ENCODE peak calls at places on chromosomes 6 and 20, in nine cellular contexts. A is activated CD8-positive, alpha-beta memory T cell treated with anti-CD3 and anti-CD28 coated beads for 4 hours; G is cardiac muscle cell; Z is pulmonary artery endothelial cell; O is GM23248; W is EL; V is thoracic aorta; B is D341Med; C is lung. D is an unnamed sample.

GRCh38 chr6:68634503-68635411 is at the start of gene ADGRB3:
- DNase-seq in A (no peak), G (peak), Z (peak), O (peak), W (peak), V (peak), B (peak), C (peak), D (peak)

GRCh38 chr6:135521431-135521830 is 23.9 kb upstream of the AHI1 start:
- DNase-seq in A (no peak), G (no peak), Z (no peak), O (peak), W (peak), V (no peak), B (no peak), C (no peak), D (no peak)

GRCh38 chr6:40485300-40485699 is 101.9 kb downstream of the LRFN2 start:
- DNase-seq in A (no peak), G (peak), Z (no peak), O (no peak), W (no peak), V (no peak), B (no peak), C (no peak), D (no peak)

GRCh38 chr6:112231609-112232060 is 22.7 kb downstream of the LAMA4 start:
- DNase-seq in A (no peak), G (no peak), Z (peak), O (peak), W (peak), V (no peak), B (no peak), C (no peak), D (no peak)

GRCh38 chr20:2768632-2769015 is 31.8 kb downstream of the CPXM1 start:
- DNase-seq in A (no peak), G (no peak), Z (no peak), O (no peak), W (no peak), V (no peak), B (peak), C (no peak), D (no peak)

GRCh38 chr6:31870385-31870921 is 7.8 kb upstream of the NEU1 start:
- DNase-seq in A (no peak), G (no peak), Z (no peak), O (no peak), W (no peak), V (no peak), B (peak), C (no peak), D (no peak)

GRCh38 chr6:247353-247752 is 44.9 kb upstream of the DUSP22 start:
- DNase-seq in A (no peak), G (no peak), Z (no peak), O (no peak), W (no peak), V (no peak), B (no peak), C (no peak), D (no peak)

GRCh38 chr20:47236639-47236900 is 119.9 kb downstream of the ZMYND8 start:
- DNase-seq in A (no peak), G (no peak), Z (no peak), O (no peak), W (no peak), V (no peak), B (no peak), C (no peak), D (no peak)

GRCh38 chr6:116220172-116220571 is 33.7 kb downstream of the TSPYL4 start:
- DNase-seq in A (no peak), G (no peak), Z (no peak), O (peak), W (peak), V (no peak), B (no peak), C (no peak), D (no peak)

GRCh38 chr20:57938158-57939108 is 228.6 kb upstream of the PMEPA1 start:
- DNase-seq in A (no peak), G (no peak), Z (no peak), O (peak), W (no peak), V (no peak), B (no peak), C (no peak), D (no peak)

GRCh38 chr6:141169419-141169818 is 963.3 kb upstream of the GJE1 start:
- DNase-seq in A (no peak), G (peak), Z (no peak), O (peak), W (peak), V (no peak), B (no peak), C (no peak), D (no peak)

GRCh38 chr6:125170376-125170775 is 16.8 kb downstream of the TPD52L1 start:
- DNase-seq in A (no peak), G (no peak), Z (no peak), O (peak), W (peak), V (no peak), B (no peak), C (no peak), D (no peak)

GRCh38 chr20:62812181-62812906 is 4.5 kb upstream of the COL9A3 start:
- DNase-seq in A (no peak), G (no peak), Z (no peak), O (no peak), W (no peak), V (no peak), B (no peak), C (no peak), D (no peak)

GRCh38 chr20:18645851-18646250 is 58.0 kb downstream of the DTD1 start:
- DNase-seq in A (no peak), G (no peak), Z (no peak), O (no peak), W (peak), V (no peak), B (no peak), C (no peak), D (no peak)

GRCh38 chr20:10453241-10453640 is 18.1 kb downstream of the SLX4IP start:
- DNase-seq in A (no peak), G (no peak), Z (no peak), O (no peak), W (no peak), V (no peak), B (no peak), C (no peak), D (peak)

GRCh38 chr6:85747654-85748053 is 105.0 kb upstream of the SYNCRIP start:
- DNase-seq in A (no peak), G (no peak), Z (no peak), O (peak), W (peak), V (no peak), B (no peak), C (no peak), D (no peak)

GRCh38 chr6:16421462-16421960 is 183.1 kb downstream of the GMPR start:
- DNase-seq in A (no peak), G (no peak), Z (no peak), O (no peak), W (no peak), V (no peak), B (no peak), C (no peak), D (no peak)

GRCh38 chr6:164379786-164380185 is 929.6 kb downstream of the C6orf118 start:
- DNase-seq in A (no peak), G (no peak), Z (no peak), O (peak), W (no peak), V (no peak), B (no peak), C (no peak), D (no peak)

GRCh38 chr6:169319561-169319960 is 65.9 kb upstream of the THBS2 start:
- DNase-seq in A (no peak), G (no peak), Z (no peak), O (no peak), W (no peak), V (no peak), B (no peak), C (no peak), D (no peak)

GRCh38 chr6:111484655-111484974 is 1.6 kb upstream of the REV3L start:
- DNase-seq in A (no peak), G (no peak), Z (no peak), O (peak), W (no peak), V (no peak), B (no peak), C (no peak), D (no peak)

GRCh38 chr6:125906158-125906998 is 50.2 kb upstream of the HINT3 start:
- DNase-seq in A (peak), G (peak), Z (no peak), O (peak), W (peak), V (no peak), B (peak), C (peak), D (peak)

GRCh38 chr6:1250489-1251197 is 61.3 kb upstream of the FOXQ1 start:
- DNase-seq in A (no peak), G (no peak), Z (no peak), O (peak), W (no peak), V (no peak), B (no peak), C (no peak), D (no peak)